ENCODE peak calls at places on chromosomes 6 and 20, in nine cellular contexts. F is HCT116, E is neural progenitor cell, A is GM23248, V is GM23338, U is PC-3, S is MM.1S, J is SK-N-SH, X is hepatocyte. B is an unnamed sample.

GRCh38 chr6:51398064-51398740 is 579.5 kb downstream of the TFAP2B start:
- DNase-seq in F (no peak), E (no peak), A (peak), V (peak), U (peak), S (no peak), J (no peak), X (no peak), B (no peak)

GRCh38 chr20:36491901-36492617 is 49.3 kb upstream of the MYL9 start:
- DNase-seq in F (no peak), E (no peak), A (peak), V (no peak), U (no peak), S (peak), J (no peak), X (peak), B (peak)

GRCh38 chr6:154404791-154405400 is 48.3 kb upstream of the IPCEF1 start:
- DNase-seq in F (no peak), E (no peak), A (peak), V (no peak), U (no peak), S (no peak), J (no peak), X (no peak), B (no peak)

GRCh38 chr6:151181701-151182367 is 57.9 kb upstream of the AKAP12 start:
- DNase-seq in F (no peak), E (no peak), A (no peak), V (no peak), U (no peak), S (no peak), J (no peak), X (no peak), B (no peak)

GRCh38 chr6:37006793-37007339 is 1.4 kb downstream of the FGD2 start:
- DNase-seq in F (no peak), E (no peak), A (peak), V (no peak), U (no peak), S (no peak), J (no peak), X (no peak), B (peak)

GRCh38 chr6:101397199-101397598 is 3.7 kb downstream of the GRIK2 start:
- DNase-seq in F (no peak), E (peak), A (peak), V (peak), U (peak), S (no peak), J (peak), X (no peak), B (peak)

GRCh38 chr20:60463798-60464197 is 505.6 kb downstream of the CDH26 start:
- DNase-seq in F (no peak), E (no peak), A (no peak), V (no peak), U (no peak), S (no peak), J (no peak), X (no peak), B (no peak)

GRCh38 chr6:104325341-104326172 is 534.2 kb downstream of the HACE1 start:
- DNase-seq in F (peak), E (peak), A (peak), V (peak), U (peak), S (peak), J (peak), X (peak), B (peak)

GRCh38 chr20:60097285-60097684 is 139.1 kb downstream of the CDH26 start:
- DNase-seq in F (no peak), E (no peak), A (no peak), V (no peak), U (no peak), S (no peak), J (no peak), X (no peak), B (no peak)

GRCh38 chr20:52785678-52786077 is 186.5 kb upstream of the TSHZ2 start:
- DNase-seq in F (no peak), E (no peak), A (peak), V (no peak), U (no peak), S (no peak), J (no peak), X (no peak), B (no peak)

GRCh38 chr20:30484009-30484748 is 773.3 kb upstream of the DEFB115 start:
- DNase-seq in F (no peak), E (no peak), A (no peak), V (no peak), U (no peak), S (no peak), J (peak), X (no peak), B (no peak)

GRCh38 chr6:154638369-154638768 is 94.8 kb upstream of the SCAF8 start:
- DNase-seq in F (no peak), E (no peak), A (peak), V (no peak), U (peak), S (no peak), J (no peak), X (no peak), B (no peak)

GRCh38 chr6:73586416-73586974 is 65.7 kb upstream of the EEF1A1 start:
- DNase-seq in F (no peak), E (no peak), A (peak), V (no peak), U (no peak), S (no peak), J (no peak), X (no peak), B (no peak)

GRCh38 chr6:35064508-35065440 is 76.4 kb downstream of the TCP11 start:
- DNase-seq in F (no peak), E (no peak), A (no peak), V (no peak), U (no peak), S (no peak), J (no peak), X (no peak), B (no peak)

GRCh38 chr6:36662827-36663256 is 15.7 kb upstream of the CDKN1A start:
- DNase-seq in F (no peak), E (no peak), A (no peak), V (no peak), U (no peak), S (peak), J (no peak), X (no peak), B (peak)

DNA sequence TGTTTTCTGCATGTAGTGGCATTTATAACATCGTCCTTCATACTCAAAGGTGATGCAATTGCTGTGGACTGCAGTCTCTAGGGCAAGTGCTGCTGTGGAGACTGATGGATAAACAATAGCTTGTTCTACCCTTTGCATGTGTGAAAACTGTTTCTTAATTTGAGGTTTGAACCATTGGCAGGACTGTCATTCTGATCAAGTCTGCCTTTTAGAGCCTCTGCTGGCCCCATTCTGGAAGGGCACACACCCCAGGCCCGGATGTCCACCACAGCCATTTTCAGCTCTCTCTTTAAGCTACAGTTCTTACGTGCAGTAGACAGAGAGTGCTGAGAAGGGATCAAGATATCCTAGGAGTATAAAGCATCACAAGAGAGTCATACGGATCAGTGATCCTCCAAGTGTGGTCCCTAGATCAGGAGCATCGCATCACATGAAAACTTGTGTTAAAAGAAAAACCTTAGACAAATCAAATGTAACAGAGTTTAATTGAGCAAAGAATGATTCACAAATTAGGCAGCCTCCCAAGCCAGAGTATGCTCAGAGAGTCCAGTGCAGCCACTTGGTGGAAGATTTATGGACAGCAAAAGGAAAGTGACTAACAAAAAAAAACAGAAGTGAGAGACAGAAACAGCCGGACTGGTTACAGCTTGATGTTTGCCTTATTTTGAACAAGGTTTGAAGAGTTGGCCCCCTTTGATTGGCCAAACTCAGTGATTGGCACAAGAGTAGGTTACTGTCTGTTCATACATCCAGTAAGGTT is 52.0 kb downstream of the FRK start:
- DNase-seq in F (peak), E (no peak), A (peak), V (no peak), U (peak), S (no peak), J (no peak), X (no peak), B (peak)
- TF ChIP-seq EZH2phosphoT487 in F (no peak), E (no peak), A (no peak), V (no peak), U (no peak), S (no peak), J (no peak), X (no peak), B (no peak)

DNA sequence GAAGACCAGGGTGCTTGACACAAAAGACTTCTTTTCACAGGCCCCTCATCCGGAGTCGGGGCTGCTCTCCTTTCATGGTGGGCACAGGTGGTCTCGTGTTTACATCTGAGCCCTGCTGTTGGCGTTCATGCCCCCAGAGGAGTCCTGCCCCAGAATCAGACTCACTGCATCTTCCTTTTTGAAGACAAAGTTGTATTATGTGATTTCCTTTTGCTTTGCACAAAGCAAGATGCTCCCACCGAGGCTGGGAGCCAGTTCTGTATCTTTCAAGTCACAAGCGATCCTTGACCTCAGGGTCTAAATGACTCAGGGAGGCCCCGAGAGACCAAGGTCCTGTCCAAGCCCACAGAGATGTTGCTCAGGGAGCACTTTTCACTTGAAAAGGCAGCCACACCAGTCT is 330.5 kb downstream of the THBS2 start:
- DNase-seq in F (no peak), E (no peak), A (no peak), V (no peak), U (no peak), S (no peak), J (no peak), X (no peak), B (no peak)
- TF ChIP-seq EZH2phosphoT487 in F (no peak), E (no peak), A (no peak), V (no peak), U (no peak), S (no peak), J (no peak), X (no peak), B (no peak)

GRCh38 chr6:143451531-143451930 is 926 bp downstream of the PEX3 start:
- DNase-seq in F (no peak), E (no peak), A (peak), V (no peak), U (no peak), S (no peak), J (no peak), X (no peak), B (no peak)
- TF ChIP-seq EZH2phosphoT487 in F (no peak), E (no peak), A (no peak), V (no peak), U (no peak), S (no peak), J (no peak), X (no peak), B (no peak)

GRCh38 chr20:45893831-45894230 is 2.7 kb downstream of the CTSA start:
- DNase-seq in F (no peak), E (no peak), A (no peak), V (no peak), U (no peak), S (no peak), J (no peak), X (no peak), B (no peak)

GRCh38 chr20:45890997-45891983 is at the start of the genes CTSA and NEURL2:
- DNase-seq in F (peak), E (peak), A (peak), V (peak), U (peak), S (peak), J (peak), X (peak), B (peak)

GRCh38 chr20:45892828-45893500 is 1.8 kb downstream of the CTSA start:
- DNase-seq in F (no peak), E (no peak), A (no peak), V (no peak), U (no peak), S (peak), J (no peak), X (peak), B (no peak)

GRCh38 chr20:45890077-45890996 is 671 bp downstream of the NEURL2 start:
- DNase-seq in F (no peak), E (peak), A (peak), V (peak), U (no peak), S (no peak), J (peak), X (peak), B (peak)

DNA sequence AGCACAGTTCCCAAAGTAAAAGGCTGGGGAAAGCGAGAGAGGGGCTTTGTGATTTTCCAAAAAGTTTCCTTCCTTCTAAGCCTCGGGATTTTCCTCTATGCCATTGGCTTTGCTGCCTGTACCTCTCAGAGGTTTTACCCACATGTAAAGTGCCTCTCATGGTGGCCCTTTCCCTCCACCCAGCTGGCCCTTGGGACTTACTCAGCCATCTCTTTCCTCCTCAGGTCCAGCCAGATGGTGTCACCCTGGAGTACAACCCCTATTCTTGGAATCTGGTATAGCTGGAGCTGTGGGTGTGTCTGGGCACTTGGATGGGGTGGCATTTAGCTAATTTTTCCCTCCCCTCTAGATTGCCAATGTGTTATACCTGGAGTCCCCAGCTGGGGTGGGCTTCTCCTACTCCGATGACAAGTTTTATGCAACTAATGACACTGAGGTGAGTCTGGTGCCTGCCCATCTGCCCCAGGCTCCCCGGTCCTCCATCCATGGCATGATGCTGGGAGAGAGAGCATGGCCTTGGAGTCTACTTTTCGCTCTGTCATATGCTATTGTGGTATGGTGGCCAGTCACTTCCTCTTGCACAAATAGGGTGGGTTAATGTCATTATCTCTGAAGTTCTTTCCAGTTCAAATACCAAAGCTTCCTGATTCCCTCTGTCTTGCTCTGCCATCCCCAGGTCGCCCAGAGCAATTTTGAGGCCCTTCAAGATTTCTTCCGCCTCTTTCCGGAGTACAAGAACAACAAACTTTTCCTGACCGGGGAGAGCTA is 1.1 kb downstream of the CTSA start:
- DNase-seq in F (no peak), E (peak), A (peak), V (peak), U (peak), S (no peak), J (peak), X (peak), B (no peak)
- TF ChIP-seq EZH2phosphoT487 in F (no peak), E (no peak), A (no peak), V (no peak), U (no peak), S (no peak), J (no peak), X (no peak), B (no peak)

B was measured in OCI-LY7.